ENCODE peak calls at places on chromosomes 6 and 20, in nine cellular contexts. M, B, I, E, X, Z, A, C and R are unnamed samples.

GRCh38 chr6:53898026-53898795 is 103.4 kb downstream of the LRRC1 start:
- DNase-seq in B (no peak), M (peak), I (no peak), X (no peak), A (no peak), Z (no peak), C (no peak), E (no peak), R (no peak)

GRCh38 chr20:9068232-9068781 is 580 bp upstream of the PLCB4 start:
- DNase-seq in I (no peak), B (peak), M (no peak), A (no peak), E (peak), Z (peak), X (peak), C (peak), R (no peak)

GRCh38 chr20:58986286-58986967 is 5.4 kb downstream of the NELFCD start:
- DNase-seq in E (no peak), X (no peak), C (no peak), B (no peak), Z (no peak), A (no peak), M (no peak), I (no peak), R (no peak)

GRCh38 chr6:55293116-55293515 is 34.2 kb upstream of the GFRAL start:
- DNase-seq in C (no peak), I (peak), Z (peak), M (peak), B (no peak), A (no peak), E (no peak), X (no peak), R (peak)

GRCh38 chr6:134253681-134254080 is 64.2 kb downstream of the SGK1 start:
- DNase-seq in B (peak), I (no peak), X (no peak), M (peak), C (no peak), Z (no peak), A (no peak), E (no peak), R (no peak)

GRCh38 chr6:28206527-28207243 is 18.4 kb upstream of the ZSCAN9 start:
- DNase-seq in E (no peak), X (no peak), B (peak), Z (no peak), I (no peak), M (no peak), A (no peak), C (no peak), R (no peak)

GRCh38 chr20:40724566-40724965 is 35.5 kb upstream of the MAFB start:
- DNase-seq in I (no peak), C (no peak), Z (no peak), X (no peak), B (no peak), M (no peak), E (no peak), A (no peak), R (no peak)

GRCh38 chr6:155782320-155782730 is 326.7 kb upstream of the NOX3 start:
- DNase-seq in I (peak), Z (no peak), X (no peak), E (no peak), C (no peak), A (no peak), M (peak), B (peak), R (no peak)

GRCh38 chr6:41286544-41287346 is at the start of gene TREM1:
- DNase-seq in I (no peak), B (peak), A (peak), E (no peak), M (peak), Z (no peak), X (no peak), C (no peak), R (no peak)

GRCh38 chr6:6885521-6886088 is 222.2 kb upstream of the RREB1 start:
- DNase-seq in B (no peak), I (no peak), X (no peak), E (no peak), A (peak), Z (no peak), M (no peak), C (no peak), R (no peak)

GRCh38 chr6:104969785-104970581 is 13.1 kb downstream of the LIN28B start:
- DNase-seq in C (no peak), Z (no peak), B (no peak), E (no peak), I (no peak), M (peak), A (no peak), X (no peak), R (no peak)

GRCh38 chr20:51767018-51767866 is 948 bp downstream of the ATP9A start:
- DNase-seq in X (peak), I (peak), M (peak), E (peak), C (peak), Z (peak), A (peak), B (peak), R (no peak)
- TF ChIP-seq CTCF in X (peak), I (no peak), M (peak), E (peak), C (peak), Z (peak), A (no peak), B (peak), R (no peak)

DNA sequence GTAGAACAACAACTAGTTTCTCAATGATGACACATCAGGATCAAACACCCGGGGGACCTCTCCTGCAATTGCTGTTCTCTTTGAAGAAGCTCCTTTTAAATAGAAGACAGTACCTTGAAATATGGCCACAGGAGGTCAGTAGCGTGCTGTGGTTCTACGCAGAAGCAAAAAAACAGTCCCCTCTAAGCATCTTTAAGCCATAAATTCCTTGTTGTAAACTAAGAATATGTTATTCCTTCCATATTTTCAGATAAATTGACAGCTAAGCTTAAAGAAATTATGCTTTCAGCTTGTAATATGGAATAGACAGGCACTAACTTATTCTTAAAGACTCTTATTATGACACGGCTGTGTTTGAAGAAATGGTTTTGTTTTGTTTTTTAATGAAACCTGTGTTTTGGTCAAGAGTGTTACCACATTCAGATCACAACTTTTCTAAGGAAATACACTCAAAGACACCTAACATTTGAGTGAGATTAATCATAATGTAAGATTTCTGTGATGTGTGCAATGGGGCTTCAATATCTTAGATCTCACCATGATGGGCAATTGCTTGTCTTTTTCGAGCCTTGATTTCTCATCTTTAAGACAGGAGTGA is 49.7 kb upstream of the IL20RA start:
- DNase-seq in Z (peak), I (peak), A (no peak), M (peak), C (no peak), E (peak), X (peak), B (peak), R (peak)
- TF ChIP-seq CTCF in Z (peak), I (peak), A (peak), M (peak), C (peak), E (peak), X (peak), B (peak), R (peak)

GRCh38 chr6:135851442-135852271 is at the start of gene PDE7B:
- DNase-seq in E (peak), A (peak), C (no peak), X (peak), B (peak), M (peak), Z (peak), I (peak), R (peak)

GRCh38 chr6:135853986-135854385 is 2.5 kb downstream of the PDE7B start:
- DNase-seq in C (no peak), E (no peak), M (peak), I (no peak), A (no peak), Z (no peak), X (no peak), B (peak), R (no peak)

GRCh38 chr6:135852775-135853174 is 1.3 kb downstream of the PDE7B start:
- DNase-seq in E (no peak), X (no peak), M (peak), Z (no peak), I (no peak), A (no peak), B (no peak), C (no peak), R (no peak)

GRCh38 chr6:135854799-135855198 is 3.3 kb downstream of the PDE7B start:
- DNase-seq in Z (no peak), B (no peak), M (no peak), E (no peak), C (no peak), I (no peak), X (no peak), A (no peak), R (no peak)

GRCh38 chr6:135853227-135853626 is 1.7 kb downstream of the PDE7B start:
- DNase-seq in C (no peak), B (peak), A (no peak), X (no peak), E (no peak), Z (no peak), M (peak), I (no peak), R (no peak)
- TF ChIP-seq CTCF in C (no peak), B (peak), A (no peak), X (no peak), E (no peak), Z (no peak), M (peak), I (no peak), R (no peak)

DNA sequence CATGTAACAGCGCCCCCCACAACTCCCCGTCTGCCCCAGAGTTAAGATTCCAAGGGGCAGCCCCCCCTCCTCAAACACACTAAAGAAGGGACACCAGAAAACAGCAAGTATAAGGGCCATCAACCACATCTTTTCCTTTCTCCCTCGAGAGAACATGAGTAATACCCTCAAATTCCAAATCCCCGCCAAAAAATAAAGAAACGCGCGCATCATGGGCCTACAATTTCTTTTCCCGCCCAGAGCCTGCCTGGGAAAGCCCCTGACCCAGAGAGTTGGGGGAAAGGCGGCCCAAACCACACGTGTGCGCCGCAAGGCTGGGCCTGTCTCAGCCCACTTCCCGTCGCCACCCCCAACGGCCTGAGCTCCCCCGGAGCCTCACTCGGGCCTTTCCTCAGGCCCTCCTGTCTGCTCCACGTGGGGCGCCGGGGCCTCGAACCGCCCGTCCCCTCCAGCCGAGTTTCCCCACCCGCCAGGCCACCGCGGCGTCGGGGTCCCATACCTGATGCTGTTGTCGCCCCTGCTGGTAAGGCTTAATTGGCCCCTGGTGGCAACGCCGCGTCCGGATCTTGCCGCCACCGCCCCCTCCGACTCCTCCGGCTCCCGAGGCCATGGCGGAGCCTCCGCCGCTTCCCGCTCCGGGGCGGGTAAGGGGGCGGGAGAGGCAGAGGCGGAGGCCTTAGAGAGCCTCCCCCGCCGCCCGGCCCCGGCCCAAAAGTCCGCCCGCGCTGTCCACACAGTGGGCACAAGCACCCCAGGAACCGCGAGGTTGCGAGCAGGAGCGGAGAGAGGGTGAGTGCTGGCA is 746 bp downstream of the NUP153 start:
- DNase-seq in X (peak), E (peak), M (peak), A (peak), I (peak), B (peak), C (peak), Z (peak), R (peak)
- TF ChIP-seq CTCF in X (no peak), E (no peak), M (no peak), A (no peak), I (peak), B (peak), C (peak), Z (peak), R (peak)

GRCh38 chr20:10476319-10476724 is 41.2 kb downstream of the SLX4IP start:
- DNase-seq in C (no peak), Z (no peak), B (peak), E (no peak), I (peak), M (peak), X (no peak), A (no peak), R (peak)
- TF ChIP-seq CTCF in C (no peak), Z (no peak), B (no peak), E (no peak), I (peak), M (no peak), X (no peak), A (no peak), R (peak)

GRCh38 chr6:90079555-90080490 is 185.6 kb downstream of the GJA10 start:
- DNase-seq in M (no peak), C (no peak), A (no peak), X (no peak), I (no peak), E (no peak), Z (no peak), B (no peak), R (no peak)
- TF ChIP-seq CTCF in M (no peak), C (no peak), A (no peak), X (no peak), I (no peak), E (no peak), Z (no peak), B (no peak), R (no peak)